ENCODE peak calls at places on chromosomes 6 and 20, in six cellular contexts. U is upper lobe of right lung, J is neural crest cell, A is SW480, M is hepatocyte, B is astrocyte. V is an unnamed sample.

GRCh38 chr6:7787137-7787575 is 61.3 kb downstream of the BMP6 start:
- DNase-seq in U (no peak), J (no peak), A (no peak), M (peak; percentile 13), B (peak; percentile 96), V (no peak)

GRCh38 chr6:69487688-69488087 is 309.1 kb downstream of the LMBRD1 start:
- DNase-seq in U (no peak), J (no peak), A (no peak), M (no peak), B (no peak), V (no peak)

GRCh38 chr6:159169557-159170332 is 545 bp downstream of the FNDC1 start:
- DNase-seq in U (no peak), J (peak; percentile 20), A (no peak), M (peak; percentile 76), B (peak; percentile 51), V (peak; percentile 25)

GRCh38 chr6:34671801-34672656 is 24.5 kb downstream of the ILRUN start:
- DNase-seq in U (no peak), J (no peak), A (peak; percentile 38), M (no peak), B (no peak), V (no peak)

GRCh38 chr20:1920826-1921225 is 25.6 kb downstream of the SIRPA start:
- DNase-seq in U (no peak), J (no peak), A (no peak), M (no peak), B (no peak), V (no peak)

GRCh38 chr20:611843-612185 is 1.7 kb upstream of the TCF15 start:
- DNase-seq in U (no peak), J (no peak), A (no peak), M (no peak), B (no peak), V (no peak)

GRCh38 chr6:34227656-34228421 is 8.8 kb upstream of the HMGA1 start:
- DNase-seq in U (no peak), J (no peak), A (no peak), M (no peak), B (no peak), V (no peak)

GRCh38 chr6:37253608-37254007 is 4.0 kb upstream of the TBC1D22B start:
- DNase-seq in U (no peak), J (no peak), A (no peak), M (no peak), B (no peak), V (no peak)

GRCh38 chr20:7313047-7313446 is 545.6 kb downstream of the BMP2 start:
- DNase-seq in U (no peak), J (no peak), A (no peak), M (no peak), B (no peak), V (no peak)

GRCh38 chr6:89689732-89690131 is 51.2 kb upstream of the LYRM2 start:
- DNase-seq in U (no peak), J (no peak), A (no peak), M (no peak), B (no peak), V (peak; percentile 90)

GRCh38 chr6:52103661-52104060 is 16.2 kb upstream of the PKHD1 start:
- DNase-seq in U (no peak), J (no peak), A (no peak), M (no peak), B (no peak), V (no peak)

GRCh38 chr20:12790856-12791255 is 217.9 kb upstream of the SPTLC3 start:
- DNase-seq in U (no peak), J (no peak), A (no peak), M (no peak), B (no peak), V (no peak)

GRCh38 chr20:4550740-4551139 is 171.0 kb upstream of the PRND start:
- DNase-seq in U (no peak), J (no peak), A (no peak), M (no peak), B (peak; percentile 29), V (no peak)

GRCh38 chr20:50252715-50253500 is 62.3 kb downstream of the CEBPB start:
- DNase-seq in U (no peak), J (no peak), A (no peak), M (no peak), B (no peak), V (no peak)

GRCh38 chr20:61924211-61924857 is 141.3 kb downstream of the TAF4 start:
- DNase-seq in U (peak; percentile 58), J (no peak), A (no peak), M (no peak), B (no peak), V (no peak)

GRCh38 chr6:134345780-134346179 is 27.9 kb upstream of the SGK1 start:
- DNase-seq in U (no peak), J (no peak), A (no peak), M (no peak), B (no peak), V (no peak)

GRCh38 chr6:4774715-4775590 is 1.3 kb upstream of the CDYL start:
- DNase-seq in U (no peak), J (peak; percentile 20), A (peak; percentile 13), M (peak; percentile 44), B (no peak), V (no peak)

GRCh38 chr20:42857446-42857845 is 332.3 kb downstream of the PTPRT start:
- DNase-seq in U (no peak), J (no peak), A (no peak), M (no peak), B (no peak), V (no peak)

GRCh38 chr20:50120935-50121693 is 8.2 kb upstream of the UBE2V1 start:
- DNase-seq in U (peak; percentile 81), J (no peak), A (peak; percentile 84), M (peak; percentile 61), B (no peak), V (no peak)

GRCh38 chr6:162344301-162344700 is 383.3 kb downstream of the PRKN start:
- DNase-seq in U (no peak), J (no peak), A (no peak), M (no peak), B (no peak), V (no peak)

GRCh38 chr6:143271024-143271423 is 179.5 kb downstream of the ADAT2 start:
- DNase-seq in U (no peak), J (no peak), A (no peak), M (peak; percentile 36), B (peak; percentile 84), V (no peak)

GRCh38 chr6:117448732-117449131 is 23.0 kb upstream of the ROS1 start:
- DNase-seq in U (no peak), J (no peak), A (peak; percentile 65), M (peak; percentile 32), B (peak; percentile 96), V (no peak)

GRCh38 chr6:33828764-33829731 is 25.2 kb upstream of the MLN start:
- DNase-seq in U (no peak), J (no peak), A (no peak), M (no peak), B (no peak), V (no peak)

GRCh38 chr6:135901776-135902524 is 50.4 kb downstream of the PDE7B start:
- DNase-seq in U (no peak), J (no peak), A (no peak), M (peak; percentile 30), B (peak; percentile 92), V (no peak)